ENCODE peak calls at places on chromosomes 6 and 20, in four cellular contexts. W, S, E and M are unnamed samples.

GRCh38 chr6:75418233-75418632 is 75.4 kb downstream of the FILIP1 start:
- DNase-seq in S (no peak), W (no peak), E (no peak), M (no peak)

GRCh38 chr6:56155634-56156141 is 91.7 kb downstream of the COL21A1 start:
- DNase-seq in S (no peak), E (no peak), W (no peak), M (no peak)

GRCh38 chr6:121597654-121598053 is 162.2 kb downstream of the GJA1 start:
- DNase-seq in E (no peak), S (no peak), W (no peak), M (peak; percentile 44)

GRCh38 chr20:58604410-58604881 is 46.6 kb upstream of the STX16 start:
- DNase-seq in S (no peak), W (no peak), E (no peak), M (no peak)

GRCh38 chr6:25490018-25490865 is 161.8 kb upstream of the SCGN start:
- DNase-seq in S (peak; percentile 65), E (peak; percentile 75), W (peak; percentile 90), M (peak; percentile 69)

GRCh38 chr6:33277663-33278391 is 904 bp downstream of the B3GALT4 start:
- DNase-seq in S (peak; percentile 39), W (peak; percentile 69), E (peak; percentile 25), M (peak; percentile 21)

GRCh38 chr20:36575066-36575743 is 1.8 kb downstream of the TGIF2 start:
- DNase-seq in W (no peak), E (peak; percentile 52), S (no peak), M (peak; percentile 77)

GRCh38 chr6:36610576-36611336 is 16.6 kb downstream of the SRSF3 start:
- DNase-seq in S (no peak), E (no peak), W (no peak), M (no peak)

GRCh38 chr20:61281286-61281795 is 29.3 kb downstream of the CDH4 start:
- DNase-seq in W (no peak), S (no peak), E (no peak), M (no peak)

GRCh38 chr6:109894181-109894580 is 83.9 kb upstream of the GPR6 start:
- DNase-seq in E (no peak), S (no peak), W (no peak), M (no peak)

GRCh38 chr20:53937330-53937729 is 133.1 kb downstream of the BCAS1 start:
- DNase-seq in E (no peak), S (no peak), W (no peak), M (no peak)

GRCh38 chr6:170039156-170040114 is 251.4 kb downstream of the DLL1 start:
- DNase-seq in E (no peak), W (no peak), S (no peak), M (no peak)

GRCh38 chr20:6590891-6591679 is 176.4 kb upstream of the BMP2 start:
- DNase-seq in S (no peak), W (no peak), E (no peak), M (peak; percentile 87)

GRCh38 chr6:129215916-129216525 is 333.1 kb downstream of the LAMA2 start:
- DNase-seq in W (no peak), S (no peak), E (no peak), M (no peak)

GRCh38 chr20:17725094-17725835 is 25.5 kb downstream of the BANF2 start:
- DNase-seq in E (no peak), S (no peak), W (peak; percentile 66), M (peak; percentile 73)

GRCh38 chr20:38119446-38119845 is 45.6 kb downstream of the TGM2 start:
- DNase-seq in S (no peak), W (no peak), E (no peak), M (no peak)

GRCh38 chr6:139967497-139967896 is 593.0 kb upstream of the CITED2 start:
- DNase-seq in S (no peak), W (no peak), E (no peak), M (no peak)

GRCh38 chr6:82385102-82385501 is 21.5 kb downstream of the TPBG start:
- DNase-seq in S (no peak), E (no peak), W (no peak), M (no peak)

GRCh38 chr6:101391772-101392560 is 1.5 kb upstream of the GRIK2 start:
- DNase-seq in E (no peak), W (no peak), S (no peak), M (peak; percentile 66)

GRCh38 chr6:53925891-53926290 is 131.1 kb downstream of the LRRC1 start:
- DNase-seq in E (no peak), W (no peak), S (no peak), M (no peak)

GRCh38 chr20:38660429-38660828 is 58.8 kb downstream of the ARHGAP40 start:
- DNase-seq in W (no peak), E (no peak), S (no peak), M (no peak)

GRCh38 chr20:17579369-17580039 is 9.6 kb downstream of the DSTN start:
- DNase-seq in E (no peak), S (no peak), W (no peak), M (peak; percentile 26)

GRCh38 chr20:34541264-34541901 is 17.1 kb upstream of the MAP1LC3A start:
- DNase-seq in E (no peak), W (no peak), S (no peak), M (no peak)

GRCh38 chr6:107152633-107153032 is 37.3 kb upstream of the BEND3 start:
- DNase-seq in W (no peak), E (no peak), S (no peak), M (no peak)

GRCh38 chr20:31835977-31836852 is 9.2 kb downstream of the FOXS1 start:
- DNase-seq in S (no peak), E (peak; percentile 84), W (peak; percentile 41), M (peak; percentile 97)

GRCh38 chr20:18504479-18505060 is 3.2 kb upstream of the SEC23B start:
- DNase-seq in S (no peak), W (no peak), E (no peak), M (no peak)